ENCODE peak calls at places on chromosomes 11 and 22, in six cellular contexts. W is stimulated activated CD4-positive, alpha-beta T cell treated with anti-CD3 and anti-CD28 coated beads, Interleukin-2, amount 100 ng/mL, for 24 hours; B is fibroblast of gingiva; R is endothelial cell of umbilical vein; F is activated T-helper 1 cell treated with Interleukin-2 at 50 U/mL for 16 hours; D is fibroblast of lung. S is an unnamed sample.

GRCh38 chr11:133153031-133153430 is 379.3 kb downstream of the OPCML start:
- DNase-seq in W (no peak), B (no peak), R (no peak), F (no peak), D (no peak), S (no peak)

GRCh38 chr11:18013790-18014507 is 1.1 kb upstream of the SERGEF start:
- DNase-seq in W (peak), B (no peak), R (peak), F (no peak), D (peak), S (no peak)

GRCh38 chr11:120512727-120513435 is 1.3 kb downstream of the GRIK4 start:
- DNase-seq in W (no peak), B (no peak), R (no peak), F (no peak), D (no peak), S (no peak)

GRCh38 chr11:64644348-64645242 is 53.6 kb downstream of the SLC22A12 start:
- DNase-seq in W (no peak), B (no peak), R (no peak), F (no peak), D (no peak), S (no peak)

GRCh38 chr11:134170177-134170908 is 53.4 kb downstream of the NCAPD3 start:
- DNase-seq in W (no peak), B (no peak), R (no peak), F (no peak), D (no peak), S (no peak)

GRCh38 chr22:22667966-22668880 is 23.8 kb downstream of the GGTLC2 start:
- DNase-seq in W (no peak), B (no peak), R (no peak), F (no peak), D (no peak), S (no peak)

GRCh38 chr11:115321602-115322289 is 182.5 kb downstream of the CADM1 start:
- DNase-seq in W (no peak), B (no peak), R (no peak), F (no peak), D (peak), S (no peak)

GRCh38 chr11:110112457-110112856 is 19.3 kb downstream of the ZC3H12C start:
- DNase-seq in W (no peak), B (no peak), R (peak), F (no peak), D (no peak), S (no peak)

GRCh38 chr11:20962581-20962980 is 293.2 kb downstream of the NELL1 start:
- DNase-seq in W (no peak), B (no peak), R (no peak), F (no peak), D (no peak), S (no peak)

GRCh38 chr11:113796663-113797259 is 17.2 kb downstream of the CLDN25 start:
- DNase-seq in W (no peak), B (peak), R (peak), F (no peak), D (peak), S (peak)

GRCh38 chr11:59767212-59767611 is 12.0 kb downstream of the STX3 start:
- DNase-seq in W (no peak), B (no peak), R (no peak), F (no peak), D (no peak), S (no peak)

GRCh38 chr11:64042301-64042700 is 6.6 kb downstream of the FLRT1 start:
- DNase-seq in W (no peak), B (no peak), R (no peak), F (no peak), D (no peak), S (no peak)

GRCh38 chr22:21688341-21688705 is 22.5 kb downstream of the PPIL2 start:
- DNase-seq in W (no peak), B (no peak), R (no peak), F (no peak), D (no peak), S (no peak)